ENCODE peak calls at places on chromosome 10, in four cellular contexts. One of them, this sample, is unnamed.
A peak's percentile ranks its signal among the peaks of the same experiment; 100 is the strongest.

GRCh38 chr10:125626671-125627070 is 56.3 kb downstream of the TEX36 start:
- DNase-seq in CD8-positive, alpha-beta T cell: no peak
- DNase-seq in neural crest cell: no peak
- DNase-seq in AG09309: no peak
- DNase-seq in this sample: no peak

GRCh38 chr10:15571570-15571969 is 148.2 kb downstream of the ITGA8 start:
- DNase-seq in CD8-positive, alpha-beta T cell: no peak
- DNase-seq in neural crest cell: no peak
- DNase-seq in AG09309: no peak
- DNase-seq in this sample: no peak

GRCh38 chr10:132277311-132277741 is 30.4 kb downstream of the STK32C start:
- DNase-seq in CD8-positive, alpha-beta T cell: no peak
- DNase-seq in neural crest cell: no peak
- DNase-seq in AG09309: no peak
- DNase-seq in this sample: no peak

GRCh38 chr10:104084482-104085142 is 1.1 kb downstream of the COL17A1 start:
- DNase-seq in CD8-positive, alpha-beta T cell: no peak
- DNase-seq in neural crest cell: no peak
- DNase-seq in AG09309: no peak
- DNase-seq in this sample: no peak

GRCh38 chr10:132036153-132036886 is 29.4 kb upstream of the JAKMIP3 start:
- DNase-seq in CD8-positive, alpha-beta T cell: no peak
- DNase-seq in neural crest cell: peak; percentile 18
- DNase-seq in AG09309: no peak
- DNase-seq in this sample: no peak

GRCh38 chr10:124708246-124708779 is 35.9 kb downstream of the FAM53B start:
- DNase-seq in CD8-positive, alpha-beta T cell: no peak
- DNase-seq in neural crest cell: no peak
- DNase-seq in AG09309: no peak
- DNase-seq in this sample: no peak

GRCh38 chr10:63137306-63137705 is 4.2 kb downstream of the NRBF2 start:
- DNase-seq in CD8-positive, alpha-beta T cell: no peak
- DNase-seq in neural crest cell: no peak
- DNase-seq in AG09309: no peak
- DNase-seq in this sample: no peak

GRCh38 chr10:100878291-100878910 is 34.4 kb upstream of the SLF2 start:
- DNase-seq in CD8-positive, alpha-beta T cell: no peak
- DNase-seq in neural crest cell: peak; percentile 63
- DNase-seq in AG09309: peak; percentile 42
- DNase-seq in this sample: peak; percentile 43

GRCh38 chr10:43202224-43202656 is 64.0 kb downstream of the CSGALNACT2 start:
- DNase-seq in CD8-positive, alpha-beta T cell: peak; percentile 63
- DNase-seq in neural crest cell: peak; percentile 45
- DNase-seq in AG09309: no peak
- DNase-seq in this sample: no peak

GRCh38 chr10:80861882-80862281 is 324.2 kb downstream of the SH2D4B start:
- DNase-seq in CD8-positive, alpha-beta T cell: no peak
- DNase-seq in neural crest cell: no peak
- DNase-seq in AG09309: no peak
- DNase-seq in this sample: no peak
- TF ChIP-seq CTCF in CD8-positive, alpha-beta T cell: no peak
- TF ChIP-seq CTCF in neural crest cell: peak; percentile 43
- TF ChIP-seq CTCF in AG09309: no peak
- TF ChIP-seq CTCF in this sample: no peak

GRCh38 chr10:71902351-71902750 is 51.3 kb upstream of the PSAP start:
- DNase-seq in CD8-positive, alpha-beta T cell: no peak
- DNase-seq in neural crest cell: no peak
- DNase-seq in AG09309: no peak
- DNase-seq in this sample: no peak
- TF ChIP-seq CTCF in CD8-positive, alpha-beta T cell: no peak
- TF ChIP-seq CTCF in neural crest cell: no peak
- TF ChIP-seq CTCF in AG09309: no peak
- TF ChIP-seq CTCF in this sample: no peak

GRCh38 chr10:79386637-79387465 is 39.6 kb downstream of the PPIF start:
- DNase-seq in CD8-positive, alpha-beta T cell: peak; percentile 7
- DNase-seq in neural crest cell: peak; percentile 1
- DNase-seq in AG09309: no peak
- DNase-seq in this sample: peak; percentile 6

GRCh38 chr10:79387466-79387973 is 40.3 kb downstream of the PPIF start:
- DNase-seq in CD8-positive, alpha-beta T cell: no peak
- DNase-seq in neural crest cell: no peak
- DNase-seq in AG09309: no peak
- DNase-seq in this sample: no peak

GRCh38 chr10:79385392-79385795 is 38.1 kb downstream of the PPIF start:
- DNase-seq in CD8-positive, alpha-beta T cell: peak; percentile 7
- DNase-seq in neural crest cell: no peak
- DNase-seq in AG09309: no peak
- DNase-seq in this sample: peak; percentile 6

GRCh38 chr10:79384773-79385391 is 37.6 kb downstream of the PPIF start:
- DNase-seq in CD8-positive, alpha-beta T cell: no peak
- DNase-seq in neural crest cell: peak; percentile 1
- DNase-seq in AG09309: no peak
- DNase-seq in this sample: peak; percentile 1

GRCh38 chr10:79385804-79386531 is 38.7 kb downstream of the PPIF start:
- DNase-seq in CD8-positive, alpha-beta T cell: peak; percentile 7
- DNase-seq in neural crest cell: peak; percentile 0
- DNase-seq in AG09309: no peak
- DNase-seq in this sample: peak; percentile 9
- TF ChIP-seq CTCF in CD8-positive, alpha-beta T cell: no peak
- TF ChIP-seq CTCF in neural crest cell: peak; percentile 21
- TF ChIP-seq CTCF in AG09309: no peak
- TF ChIP-seq CTCF in this sample: peak; percentile 9

GRCh38 chr10:60662917-60663614 is 115.2 kb upstream of the CDK1 start:
- DNase-seq in CD8-positive, alpha-beta T cell: no peak
- DNase-seq in neural crest cell: no peak
- DNase-seq in AG09309: no peak
- DNase-seq in this sample: no peak
- TF ChIP-seq CTCF in CD8-positive, alpha-beta T cell: no peak
- TF ChIP-seq CTCF in neural crest cell: no peak
- TF ChIP-seq CTCF in AG09309: peak; percentile 9
- TF ChIP-seq CTCF in this sample: no peak